ENCODE peak calls at places on chromosomes 6 and 20, in nine cellular contexts. P is lower lobe of right lung; A is psoas muscle; D is left ventricle myocardium inferior; N is breast epithelium; J is IMR-90; O is CD8-positive, alpha-beta T cell; Z is prostate gland; V is body of pancreas. E is an unnamed sample.
A peak's percentile ranks its signal among the peaks of the same experiment; 100 is the strongest.

GRCh38 chr6:36136551-36136950 is 6.2 kb downstream of the MAPK13 start:
- DNase-seq in P (no peak), O (no peak), A (no peak), Z (no peak), V (no peak), D (no peak), J (no peak), N (no peak), E (no peak)

GRCh38 chr6:35582315-35582714 is 69.6 kb upstream of the TULP1 start:
- DNase-seq in A (no peak), Z (no peak), J (no peak), V (no peak), O (no peak), D (no peak), P (no peak), N (no peak), E (no peak)

GRCh38 chr6:125149256-125150144 is 4.1 kb upstream of the TPD52L1 start:
- DNase-seq in P (no peak), D (no peak), O (no peak), N (no peak), V (no peak), J (peak; percentile 69), Z (no peak), A (no peak), E (no peak)

GRCh38 chr6:1764584-1764983 is 154.9 kb downstream of the FOXC1 start:
- DNase-seq in J (no peak), A (no peak), V (no peak), O (no peak), N (no peak), P (no peak), D (no peak), Z (no peak), E (no peak)

GRCh38 chr20:34891166-34892062 is 15.0 kb downstream of the ACSS2 start:
- DNase-seq in A (no peak), J (peak; percentile 88), V (no peak), Z (no peak), N (no peak), P (no peak), O (no peak), D (no peak), E (peak; percentile 52)

GRCh38 chr6:146908786-146909185 is 295.4 kb upstream of the STXBP5 start:
- DNase-seq in D (no peak), V (no peak), A (no peak), Z (no peak), P (no peak), J (no peak), N (no peak), O (no peak), E (no peak)

GRCh38 chr6:31498748-31499147 is 803 bp downstream of the MICB start:
- DNase-seq in P (no peak), A (no peak), D (no peak), J (no peak), V (no peak), Z (no peak), O (no peak), N (no peak), E (peak; percentile 21)

GRCh38 chr6:140988780-140989179 is 1143.9 kb upstream of the GJE1 start:
- DNase-seq in P (no peak), J (no peak), A (no peak), N (no peak), V (no peak), O (no peak), Z (no peak), D (no peak), E (no peak)

GRCh38 chr6:4139272-4139671 is 3.9 kb upstream of the ECI2 start:
- DNase-seq in N (no peak), D (no peak), A (no peak), V (no peak), Z (no peak), P (no peak), J (no peak), O (no peak), E (no peak)

GRCh38 chr6:16585805-16586204 is 175.5 kb downstream of the ATXN1 start:
- DNase-seq in Z (no peak), N (no peak), A (no peak), J (no peak), V (peak; percentile 40), D (no peak), P (no peak), O (no peak), E (no peak)

GRCh38 chr20:19275038-19275629 is 62.7 kb downstream of the SLC24A3 start:
- DNase-seq in J (no peak), A (no peak), N (no peak), V (no peak), D (no peak), O (no peak), Z (no peak), P (no peak), E (no peak)

GRCh38 chr20:33601016-33601415 is 61.1 kb upstream of the C20orf144 start:
- DNase-seq in A (no peak), P (no peak), Z (no peak), V (no peak), O (no peak), J (no peak), D (no peak), N (no peak), E (no peak)

GRCh38 chr20:61761453-61762207 is 304.1 kb downstream of the TAF4 start:
- DNase-seq in Z (no peak), A (no peak), J (no peak), V (no peak), P (peak; percentile 30), N (peak; percentile 36), D (no peak), O (no peak), E (no peak)
- H3K4me1 ChIP-seq in Z (no peaks in the 10 kb centered on the region), A (no peaks in the 10 kb centered on the region), J (no peaks in the 10 kb centered on the region), V (no peaks in the 10 kb centered on the region), P (no peaks in the 10 kb centered on the region), N (no peaks in the 10 kb centered on the region), D (no peaks in the 10 kb centered on the region), O (no peaks in the 10 kb centered on the region), E (no peaks in the 10 kb centered on the region)

GRCh38 chr6:38055210-38055609 is 235.7 kb downstream of the ZFAND3 start:
- DNase-seq in N (no peak), A (no peak), Z (no peak), V (no peak), P (no peak), O (no peak), J (no peak), D (no peak), E (no peak)

GRCh38 chr6:38056361-38056760 is 236.8 kb downstream of the ZFAND3 start:
- DNase-seq in J (no peak), V (no peak), Z (no peak), D (no peak), P (no peak), A (no peak), O (no peak), N (no peak), E (no peak)

GRCh38 chr6:38054526-38054925 is 235.0 kb downstream of the ZFAND3 start:
- DNase-seq in A (no peak), O (no peak), N (no peak), D (no peak), Z (no peak), J (no peak), P (no peak), V (no peak), E (no peak)

GRCh38 chr6:38062066-38062465 is 242.5 kb downstream of the ZFAND3 start:
- DNase-seq in A (no peak), J (no peak), V (no peak), D (no peak), O (no peak), N (no peak), P (no peak), Z (no peak), E (no peak)

GRCh38 chr6:38058022-38058421 is 238.5 kb downstream of the ZFAND3 start:
- DNase-seq in A (no peak), J (peak; percentile 78), Z (no peak), V (no peak), O (no peak), D (no peak), P (no peak), N (no peak), E (no peak)
- H3K27me3 ChIP-seq in A (no peaks in the 10 kb centered on the region), J (no peaks in the 10 kb centered on the region), Z (no peaks in the 10 kb centered on the region), V (no peaks in the 10 kb centered on the region), O (no peaks in the 10 kb centered on the region), D (no peaks in the 10 kb centered on the region), P (no peaks in the 10 kb centered on the region), N (no peaks in the 10 kb centered on the region), E (no peaks in the 10 kb centered on the region)

DNA sequence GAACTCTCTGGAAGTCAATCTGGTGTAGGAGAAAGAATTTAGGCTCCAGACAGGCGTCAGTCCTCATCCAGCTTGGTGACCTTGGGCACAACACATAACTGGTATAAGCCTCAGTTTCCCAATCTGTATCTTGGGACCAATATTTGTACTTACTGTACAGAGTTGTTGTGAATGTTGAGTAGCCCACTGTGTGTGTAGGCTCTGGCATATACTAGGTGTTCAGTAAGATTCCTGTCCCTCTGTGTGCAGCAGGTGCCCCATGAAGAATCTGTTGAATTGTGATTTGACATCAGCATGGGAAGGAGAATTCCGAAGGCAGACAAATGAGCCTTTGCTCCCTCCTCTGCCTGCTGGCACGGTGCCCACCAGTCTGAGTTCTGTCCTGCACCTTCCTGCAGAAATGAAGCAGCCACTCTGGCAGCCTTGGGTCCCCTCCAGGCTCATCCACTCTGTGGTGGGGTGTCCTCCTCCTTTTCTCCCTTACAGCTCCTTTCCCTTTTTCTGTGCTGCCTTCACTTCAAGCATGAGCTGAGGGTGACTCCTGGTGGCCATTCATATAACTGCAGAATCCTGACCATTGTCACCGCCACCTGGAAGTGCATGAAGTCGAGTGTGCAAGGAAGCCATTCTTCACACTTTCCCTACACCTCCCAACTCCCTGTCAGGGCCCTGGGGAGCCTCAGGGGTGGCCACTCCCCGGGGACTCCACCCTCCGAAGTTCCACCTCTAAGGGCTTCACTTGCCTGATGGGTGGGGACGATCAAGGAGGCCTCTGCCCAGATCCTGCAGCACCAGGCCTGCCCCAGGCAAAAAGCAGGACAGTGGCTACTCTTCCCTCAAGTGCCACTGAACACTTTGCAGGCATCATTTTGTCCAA is 48.2 kb downstream of the MRPL14 start:
- DNase-seq in P (no peak), N (peak; percentile 80), J (peak; percentile 67), V (peak; percentile 80), A (peak; percentile 47), Z (peak; percentile 77), D (peak; percentile 46), O (peak; percentile 77), E (peak; percentile 77)
- H3K4me1 ChIP-seq in P (peaks cover 23% of the 10 kb centered on the region), N (no peaks in the 10 kb centered on the region), J (peaks cover 14% of the 10 kb centered on the region), V (peaks cover 20% of the 10 kb centered on the region), A (peaks cover 20% of the 10 kb centered on the region), Z (peaks cover 11% of the 10 kb centered on the region), D (peaks cover 58% of the 10 kb centered on the region), O (peaks cover 8% of the 10 kb centered on the region), E (peaks cover 8% of the 10 kb centered on the region)

DNA sequence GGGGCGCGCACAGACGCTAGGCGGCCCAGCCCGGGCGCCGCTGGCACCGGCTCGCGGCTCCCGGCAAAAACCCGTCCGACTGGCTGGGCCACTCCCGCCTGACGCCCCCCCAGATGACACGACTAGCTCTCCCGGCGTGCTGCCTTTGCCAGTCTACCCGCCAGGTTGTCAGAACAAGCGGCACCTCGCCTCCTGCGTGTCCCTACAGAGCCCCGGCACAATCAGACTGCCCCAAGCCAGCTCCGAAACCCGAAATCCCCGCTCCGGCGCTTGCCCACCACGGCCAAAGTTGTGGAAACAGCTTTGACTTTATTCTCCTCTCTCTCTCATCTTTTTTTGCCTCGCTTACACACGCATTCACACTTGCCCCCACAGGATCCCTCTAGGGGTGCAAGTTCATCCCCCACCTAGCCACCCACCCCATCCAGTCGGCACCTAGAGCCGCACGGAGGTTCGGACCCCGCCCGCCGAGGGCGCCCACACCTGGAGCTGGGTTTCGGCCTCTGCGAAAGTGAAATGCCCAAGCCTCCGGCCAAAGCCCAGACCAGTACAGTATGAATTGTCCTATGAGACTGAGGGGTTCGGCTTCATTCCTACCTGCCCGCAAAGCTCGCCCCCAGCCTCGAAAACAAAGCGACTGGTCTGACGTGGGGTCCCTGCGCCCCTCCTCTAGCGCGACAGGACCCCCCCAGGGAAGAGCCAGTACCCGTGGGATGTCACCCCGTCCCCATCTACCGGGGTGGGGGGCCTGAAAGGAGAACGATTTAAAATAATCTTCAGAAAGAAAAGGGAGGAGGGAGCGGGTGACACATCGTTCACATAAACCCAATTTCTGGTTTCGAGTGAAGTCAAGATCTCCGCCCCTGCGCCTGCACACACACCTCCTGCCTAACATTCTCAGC is 1.7 kb downstream of the TFAP2A start:
- DNase-seq in Z (peak; percentile 92), P (peak; percentile 64), D (no peak), N (peak; percentile 92), O (no peak), A (no peak), J (no peak), V (peak; percentile 61), E (no peak)
- H3K27me3 ChIP-seq in Z (peaks cover 4% of the 10 kb centered on the region), P (peaks cover 96% of the 10 kb centered on the region), D (peaks cover 100% of the 10 kb centered on the region), N (peaks cover 5% of the 10 kb centered on the region), O (peaks cover 75% of the 10 kb centered on the region), A (peaks cover 97% of the 10 kb centered on the region), J (peaks cover 85% of the 10 kb centered on the region), V (peaks cover 79% of the 10 kb centered on the region), E (peaks cover 82% of the 10 kb centered on the region)